ENCODE peak calls at places on chromosomes 5 and 9, in five cellular contexts. O, A, S, Q and M are unnamed samples.

GRCh38 chr5:138967806-138968448 is 92.8 kb upstream of the LRRTM2 start:
- DNase-seq in Q (peak; percentile 36), S (peak; percentile 44), O (peak; percentile 81), A (no peak), M (no peak)

GRCh38 chr5:52870448-52870847 is 82.7 kb downstream of the ITGA1 start:
- DNase-seq in A (no peak), Q (no peak), O (no peak), S (peak; percentile 45), M (peak; percentile 63)

GRCh38 chr9:91273853-91274552 is 87.7 kb downstream of the AUH start:
- DNase-seq in A (no peak), O (no peak), S (no peak), Q (peak; percentile 80), M (peak; percentile 26)

GRCh38 chr5:119302916-119303897 is 52.6 kb upstream of the TNFAIP8 start:
- DNase-seq in A (peak; percentile 65), S (no peak), Q (peak; percentile 99), O (no peak), M (peak; percentile 95)

GRCh38 chr9:5442400-5443011 is 4.8 kb upstream of the PLGRKT start:
- DNase-seq in A (peak; percentile 25), Q (peak; percentile 66), O (no peak), S (no peak), M (peak; percentile 77)

GRCh38 chr5:176724472-176724871 is 77.2 kb downstream of the TSPAN17 start:
- DNase-seq in Q (no peak), S (no peak), O (no peak), A (no peak), M (no peak)

GRCh38 chr5:154236-154635 is 37.1 kb upstream of the LRRC14B start:
- DNase-seq in O (no peak), Q (no peak), A (no peak), S (no peak), M (no peak)

GRCh38 chr5:149406203-149406978 is 27.3 kb upstream of the IL17B start:
- DNase-seq in S (peak; percentile 78), O (no peak), Q (peak; percentile 94), A (no peak), M (peak; percentile 94)

GRCh38 chr9:136322756-136323330 is 4.5 kb upstream of the GPSM1 start:
- DNase-seq in Q (no peak), S (peak; percentile 16), A (no peak), O (no peak), M (no peak)

GRCh38 chr5:124259017-124259416 is 487.4 kb downstream of the ZNF608 start:
- DNase-seq in A (no peak), S (no peak), Q (no peak), O (no peak), M (no peak)

GRCh38 chr5:39422036-39422606 is 2.7 kb downstream of the DAB2 start:
- DNase-seq in S (no peak), A (no peak), Q (no peak), O (no peak), M (no peak)

GRCh38 chr5:34494111-34494755 is 161.9 kb upstream of the RAI14 start:
- DNase-seq in S (no peak), O (no peak), A (no peak), Q (peak; percentile 87), M (peak; percentile 78)

GRCh38 chr5:74063821-74064598 is 438.0 kb downstream of the ARHGEF28 start:
- DNase-seq in S (no peak), Q (peak; percentile 72), O (no peak), A (no peak), M (peak; percentile 59)

GRCh38 chr5:88667187-88668141 is 215.5 kb downstream of the MEF2C start:
- DNase-seq in Q (no peak), A (no peak), S (no peak), O (no peak), M (no peak)

GRCh38 chr9:103355000-103355399 is 359.9 kb downstream of the CYLC2 start:
- DNase-seq in S (no peak), Q (no peak), O (no peak), A (no peak), M (no peak)

GRCh38 chr5:181133610-181134231 is 2.8 kb upstream of the OR2V1 start:
- DNase-seq in O (peak; percentile 47), A (peak; percentile 94), S (peak; percentile 83), Q (peak; percentile 51), M (peak; percentile 62)

DNA sequence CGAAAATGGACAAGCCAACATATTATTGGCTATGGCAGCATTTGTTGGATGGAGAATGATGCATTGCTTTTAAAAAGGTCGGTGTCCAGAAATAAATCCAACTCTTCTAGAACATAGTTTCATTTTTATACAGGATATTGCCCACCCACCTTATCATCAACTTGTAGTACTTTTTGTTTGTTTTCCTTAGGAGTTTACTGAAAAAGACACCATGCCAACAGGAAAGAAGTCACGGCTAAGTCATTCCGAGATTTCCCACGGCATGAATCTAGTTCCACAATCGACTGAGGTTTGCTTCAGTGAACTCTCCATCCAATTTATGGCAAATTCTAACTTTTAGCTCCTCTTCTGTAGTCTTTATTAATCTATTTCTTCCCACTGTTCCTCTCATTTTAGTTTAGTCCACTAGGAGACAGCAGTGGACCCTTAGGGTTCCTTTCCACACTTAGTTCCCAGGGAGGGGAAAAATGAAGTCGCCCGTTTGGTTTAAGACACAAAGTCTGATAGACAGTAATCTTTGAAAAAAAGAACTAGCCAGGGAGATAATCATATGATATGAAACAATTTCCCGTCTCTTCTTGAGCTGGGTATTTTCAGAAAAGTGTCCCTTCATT is 237.5 kb downstream of the AP3B1 start:
- DNase-seq in A (peak; percentile 8), O (no peak), Q (no peak), S (no peak), M (peak; percentile 22)
- TF ChIP-seq CTCF in A (peak; percentile 12), O (no peak), Q (peak; percentile 20), S (no peak), M (peak; percentile 16)

GRCh38 chr5:116561658-116562057 is 13.0 kb downstream of the SEMA6A start:
- DNase-seq in Q (no peak), O (no peak), A (no peak), S (no peak), M (no peak)

GRCh38 chr5:116562669-116563068 is 12.0 kb downstream of the SEMA6A start:
- DNase-seq in A (no peak), Q (no peak), O (no peak), S (no peak), M (no peak)

GRCh38 chr5:116557669-116558271 is 16.9 kb downstream of the SEMA6A start:
- DNase-seq in Q (peak; percentile 8), O (no peak), S (no peak), A (peak; percentile 17), M (peak; percentile 47)

GRCh38 chr5:116559239-116559638 is 15.4 kb downstream of the SEMA6A start:
- DNase-seq in S (no peak), Q (no peak), A (no peak), O (no peak), M (no peak)

DNA sequence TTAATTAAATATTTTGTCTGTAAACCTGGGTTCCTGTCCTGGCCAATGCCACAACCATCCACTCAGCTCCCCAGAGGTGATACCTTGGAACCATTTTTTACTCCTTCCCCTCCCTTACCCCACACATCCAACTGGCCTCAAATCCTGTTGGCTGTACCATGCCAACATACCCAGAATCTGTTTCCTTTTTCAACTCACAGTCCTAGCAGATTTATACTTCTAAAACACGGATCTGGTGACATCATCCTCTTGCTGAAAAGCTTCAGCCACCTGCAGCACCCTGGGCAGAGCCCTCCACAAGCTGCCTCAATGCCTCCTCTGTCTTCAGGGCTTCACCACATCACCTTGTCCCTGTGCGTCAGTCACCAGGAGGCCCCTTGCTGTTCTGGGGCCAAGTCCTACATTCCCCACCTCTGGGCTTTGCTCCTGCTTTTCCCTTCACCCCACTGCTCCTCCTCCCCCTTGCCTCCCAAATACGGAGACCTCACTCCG is 14.9 kb downstream of the SEMA6A start:
- DNase-seq in O (no peak), Q (no peak), A (no peak), S (no peak), M (no peak)
- H3K4me3 ChIP-seq in O (no peak overlapping the region), Q (no peak overlapping the region), A (no peak overlapping the region), S (no peak overlapping the region), M (no peak overlapping the region)

GRCh38 chr9:105751761-105752160 is 57.4 kb downstream of the TMEM38B start:
- DNase-seq in S (no peak), Q (no peak), A (no peak), O (no peak), M (no peak)
- TF ChIP-seq CTCF in S (no peak), Q (no peak), A (no peak), O (no peak), M (no peak)

GRCh38 chr5:141560725-141561483 is 57.9 kb downstream of the DIAPH1 start:
- DNase-seq in O (peak; percentile 83), S (peak; percentile 89), A (no peak), Q (peak; percentile 98), M (peak; percentile 99)

GRCh38 chr5:141557681-141558136 is 61.1 kb downstream of the DIAPH1 start:
- DNase-seq in O (peak; percentile 73), S (peak; percentile 93), Q (peak; percentile 100), A (peak; percentile 31), M (peak; percentile 99)

GRCh38 chr5:141559481-141559880 is 59.3 kb downstream of the DIAPH1 start:
- DNase-seq in A (no peak), S (peak; percentile 38), Q (peak; percentile 73), O (no peak), M (peak; percentile 87)

GRCh38 chr5:141558150-141558549 is 60.6 kb downstream of the DIAPH1 start:
- DNase-seq in A (no peak), Q (peak; percentile 15), S (peak; percentile 51), O (no peak), M (peak; percentile 58)

GRCh38 chr5:141560141-141560540 is 58.7 kb downstream of the DIAPH1 start:
- DNase-seq in O (no peak), Q (no peak), S (no peak), A (no peak), M (peak; percentile 61)
- H3K4me3 ChIP-seq in O (no peak overlapping the region), Q (no peak overlapping the region), S (peak overlapping the region; percentile 11), A (no peak overlapping the region), M (no peak overlapping the region)

GRCh38 chr9:128191406-128192046 is at the start of gene CIZ1:
- DNase-seq in S (peak; percentile 79), O (peak; percentile 79), Q (peak; percentile 68), A (peak; percentile 84), M (peak; percentile 86)
- TF ChIP-seq CTCF in S (peak; percentile 72), O (peak; percentile 40), Q (peak; percentile 85), A (peak; percentile 92), M (peak; percentile 20)

GRCh38 chr9:126472446-126472845 is 141.3 kb upstream of the LMX1B start:
- DNase-seq in S (no peak), A (no peak), O (no peak), Q (no peak), M (no peak)
- H3K4me3 ChIP-seq in S (no peak overlapping the region), A (no peak overlapping the region), O (no peak overlapping the region), Q (no peak overlapping the region), M (no peak overlapping the region)